ENCODE peak calls at places on chromosomes 6 and 20, in four cellular contexts. I is heart right ventricle, U is psoas muscle, L is Caco-2. S is an unnamed sample.

GRCh38 chr6:24321538-24322162 is 36.2 kb downstream of the DCDC2 start:
- DNase-seq in I (no peak), U (no peak), L (no peak), S (no peak)

GRCh38 chr6:42704937-42705374 is 17.4 kb downstream of the PRPH2 start:
- DNase-seq in I (no peak), U (no peak), L (peak; percentile 11), S (no peak)

GRCh38 chr6:19838442-19839236 is 1.5 kb downstream of the ID4 start:
- DNase-seq in I (peak; percentile 22), U (peak; percentile 54), L (peak; percentile 20), S (peak; percentile 63)

GRCh38 chr20:58698741-58699141 is 6.1 kb downstream of the NPEPL1 start:
- DNase-seq in I (no peak), U (peak; percentile 76), L (no peak), S (no peak)

GRCh38 chr20:36344517-36345132 is 38.5 kb downstream of the DLGAP4 start:
- DNase-seq in I (no peak), U (no peak), L (peak; percentile 92), S (peak; percentile 66)

GRCh38 chr6:1621328-1621701 is 11.6 kb downstream of the FOXC1 start:
- DNase-seq in I (no peak), U (peak; percentile 46), L (no peak), S (no peak)

GRCh38 chr6:55399331-55399730 is 72.1 kb downstream of the GFRAL start:
- DNase-seq in I (no peak), U (no peak), L (no peak), S (no peak)

GRCh38 chr20:63035284-63036185 is 28.8 kb upstream of the BHLHE23 start:
- DNase-seq in I (peak; percentile 6), U (peak; percentile 35), L (no peak), S (no peak)

GRCh38 chr6:32837651-32838113 is 857 bp downstream of the TAP2 start:
- DNase-seq in I (no peak), U (no peak), L (no peak), S (no peak)

GRCh38 chr6:119633461-119633860 is 283.9 kb upstream of the MAN1A1 start:
- DNase-seq in I (no peak), U (no peak), L (no peak), S (no peak)

GRCh38 chr20:10239954-10240353 is 21.3 kb downstream of the SNAP25 start:
- DNase-seq in I (no peak), U (no peak), L (no peak), S (peak; percentile 30)

GRCh38 chr6:52503853-52504777 is 72.7 kb downstream of the TRAM2 start:
- DNase-seq in I (peak; percentile 91), U (peak; percentile 97), L (no peak), S (peak; percentile 94)

GRCh38 chr6:33822575-33823395 is 19.0 kb upstream of the MLN start:
- DNase-seq in I (no peak), U (no peak), L (peak; percentile 49), S (no peak)

GRCh38 chr6:135334169-135334568 is 153.1 kb downstream of the MYB start:
- DNase-seq in I (no peak), U (no peak), L (no peak), S (no peak)

GRCh38 chr20:61849822-61850221 is 215.9 kb downstream of the TAF4 start:
- DNase-seq in I (no peak), U (peak; percentile 9), L (no peak), S (no peak)
- H3K9me3 ChIP-seq in I (no peaks in the 10 kb centered on the region), U (no peaks in the 10 kb centered on the region), L (peaks cover 13% of the 10 kb centered on the region), S (no peaks in the 10 kb centered on the region)

DNA sequence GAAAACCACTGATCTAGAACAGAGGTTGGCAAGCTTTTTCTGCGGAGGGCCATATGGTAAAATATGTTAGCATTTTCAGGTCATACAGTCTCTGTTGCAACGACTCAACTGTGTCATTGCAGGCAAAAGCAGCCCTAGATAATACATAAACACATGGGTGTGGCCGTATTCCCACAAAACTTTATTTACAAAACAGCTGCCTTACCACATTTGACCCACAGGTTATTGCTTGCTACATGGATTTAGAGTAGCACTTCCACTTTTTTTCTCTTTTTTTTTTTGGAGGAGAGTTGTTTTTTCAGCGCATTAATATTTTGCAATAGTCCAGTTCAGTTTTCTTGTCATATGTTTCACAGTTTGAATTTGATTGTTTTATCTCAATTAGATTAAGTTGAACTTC is 2.5 kb upstream of the IGF2R start:
- DNase-seq in I (no peak), U (no peak), L (no peak), S (no peak)
- TF ChIP-seq CTCF in I (no peak), U (no peak), L (no peak), S (no peak)

DNA sequence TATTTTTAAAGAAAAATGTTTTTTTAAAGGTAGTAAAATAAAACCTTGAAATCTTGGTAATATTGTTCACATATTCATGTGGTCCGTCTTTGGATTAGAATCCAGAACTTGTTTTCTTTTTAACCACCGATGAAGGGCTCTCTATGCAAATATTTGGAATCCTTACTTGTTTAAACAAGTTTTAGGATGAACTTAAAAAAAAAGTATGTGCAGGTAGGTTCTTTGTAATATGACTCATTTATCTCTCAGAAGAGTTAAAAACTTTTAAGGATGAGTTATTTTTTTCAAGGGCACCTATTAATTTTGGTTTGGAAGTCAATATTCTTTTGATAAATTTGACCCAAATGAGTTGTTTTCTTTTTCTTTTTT is 8.9 kb downstream of the DSP start:
- DNase-seq in I (no peak), U (no peak), L (no peak), S (no peak)
- H3K4me1 ChIP-seq in I (no peaks in the 10 kb centered on the region), U (no peaks in the 10 kb centered on the region), L (peaks cover 71% of the 10 kb centered on the region), S (peaks cover 69% of the 10 kb centered on the region)

GRCh38 chr6:167555836-167556235 is 230.9 kb downstream of the TTLL2 start:
- DNase-seq in I (no peak), U (no peak), L (no peak), S (no peak)
- H3K9me3 ChIP-seq in I (no peaks in the 10 kb centered on the region), U (peaks cover 7% of the 10 kb centered on the region), L (no peaks in the 10 kb centered on the region), S (no peaks in the 10 kb centered on the region)

GRCh38 chr6:165858571-165858970 is 195.5 kb upstream of the PDE10A start:
- DNase-seq in I (no peak), U (no peak), L (no peak), S (no peak)
- TF ChIP-seq CTCF in I (peak; percentile 22), U (no peak), L (peak; percentile 20), S (no peak)

DNA sequence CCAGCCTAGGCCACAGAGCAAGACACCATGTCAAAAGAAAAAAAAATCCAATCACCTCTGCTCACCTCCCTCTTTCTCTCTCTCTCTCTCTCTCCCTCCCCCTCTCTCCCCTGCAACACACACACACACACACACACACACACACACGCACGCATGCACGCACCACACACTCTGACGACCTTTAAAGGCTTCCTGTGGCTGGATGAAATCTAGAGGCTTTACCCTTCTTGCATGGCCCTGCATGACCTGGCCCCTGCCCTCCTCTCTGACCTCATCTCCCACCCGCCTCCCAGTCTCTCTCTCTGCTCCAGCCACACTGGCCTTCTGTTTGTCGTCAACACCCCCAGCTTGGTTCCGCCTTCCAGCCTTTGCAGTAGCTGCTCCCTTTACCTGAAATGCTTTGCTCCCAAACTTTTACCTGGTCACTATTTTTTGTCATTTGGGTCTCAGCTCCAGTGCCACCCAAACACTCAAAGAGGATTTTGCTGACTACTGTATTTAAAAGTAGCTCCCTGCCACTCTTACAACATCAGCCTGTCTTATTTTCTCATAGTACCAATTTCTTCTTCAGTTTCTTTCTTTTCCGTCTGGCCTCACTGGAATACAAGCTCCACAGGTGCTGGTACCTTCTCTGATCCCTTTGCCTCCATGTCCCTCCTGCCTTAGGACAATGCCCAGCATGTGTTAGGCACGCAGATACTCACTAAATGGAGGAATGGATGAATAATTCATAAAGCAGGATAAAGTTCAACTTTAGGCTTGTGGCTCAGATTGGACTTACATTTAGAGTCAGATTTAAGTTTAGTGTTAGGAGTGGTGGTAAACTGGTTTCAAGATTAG is 4.3 kb upstream of the LTA start:
- DNase-seq in I (no peak), U (no peak), L (no peak), S (no peak)
- H3K4me1 ChIP-seq in I (no peaks in the 10 kb centered on the region), U (no peaks in the 10 kb centered on the region), L (no peaks in the 10 kb centered on the region), S (no peaks in the 10 kb centered on the region)

DNA sequence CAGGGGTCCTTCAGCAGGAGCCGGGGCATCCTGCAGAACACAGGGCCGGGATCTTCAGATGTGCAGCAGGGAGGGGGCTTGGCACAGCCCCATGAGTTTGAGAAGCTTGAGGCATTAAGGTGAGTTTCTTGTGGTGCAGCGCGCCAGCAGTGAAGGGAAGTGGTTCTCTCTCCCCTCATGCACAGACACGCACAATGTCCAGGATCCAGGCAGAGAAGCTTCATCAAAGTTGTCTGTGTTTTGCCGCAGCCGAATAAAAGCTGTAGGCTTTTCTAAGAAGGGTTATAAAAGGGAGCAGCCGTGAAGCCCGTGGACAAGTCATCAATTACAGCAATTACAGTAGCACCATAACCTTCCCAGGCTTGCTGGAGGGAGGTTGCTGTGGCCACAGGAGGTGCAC is 491.0 kb upstream of the CDH4 start:
- DNase-seq in I (no peak), U (no peak), L (no peak), S (no peak)
- H3K9me3 ChIP-seq in I (no peaks in the 10 kb centered on the region), U (no peaks in the 10 kb centered on the region), L (no peaks in the 10 kb centered on the region), S (no peaks in the 10 kb centered on the region)

DNA sequence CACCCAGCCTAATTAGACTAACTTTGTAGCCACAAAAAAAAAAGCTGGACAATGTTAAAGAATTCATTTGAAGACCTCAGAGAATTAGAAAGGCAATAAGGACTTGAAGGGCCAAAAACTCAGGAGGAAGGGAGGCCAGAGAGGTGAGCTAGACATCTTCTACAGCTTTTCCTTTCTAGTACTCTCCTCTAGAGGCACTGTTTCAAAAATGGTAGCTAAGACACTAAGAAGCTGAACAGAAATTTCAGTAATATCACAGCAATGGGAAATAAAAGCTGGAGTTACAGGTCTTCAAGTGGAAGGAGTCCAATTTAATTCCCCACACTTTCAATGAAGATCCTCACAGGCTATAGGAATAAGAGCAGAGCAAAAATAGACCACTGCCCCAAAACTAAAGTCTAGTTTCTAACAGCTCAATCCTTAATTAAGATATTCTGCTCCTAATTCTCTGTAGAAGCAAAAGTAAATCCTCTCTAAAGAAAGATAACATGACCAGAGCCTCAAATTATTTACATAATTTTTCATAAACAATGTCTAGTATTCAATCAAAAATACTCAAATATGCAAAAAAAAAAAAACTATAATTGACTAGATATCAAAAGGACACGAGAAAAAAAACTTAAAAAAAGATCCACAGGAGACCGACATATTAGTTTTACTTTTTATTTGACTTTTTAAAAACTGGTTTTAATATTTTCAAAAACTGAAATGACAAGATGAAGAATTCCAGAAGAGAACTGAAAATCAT is 63.7 kb downstream of the RNGTT start:
- DNase-seq in I (no peak), U (no peak), L (peak; percentile 2), S (no peak)
- TF ChIP-seq CTCF in I (no peak), U (no peak), L (peak; percentile 23), S (no peak)

DNA sequence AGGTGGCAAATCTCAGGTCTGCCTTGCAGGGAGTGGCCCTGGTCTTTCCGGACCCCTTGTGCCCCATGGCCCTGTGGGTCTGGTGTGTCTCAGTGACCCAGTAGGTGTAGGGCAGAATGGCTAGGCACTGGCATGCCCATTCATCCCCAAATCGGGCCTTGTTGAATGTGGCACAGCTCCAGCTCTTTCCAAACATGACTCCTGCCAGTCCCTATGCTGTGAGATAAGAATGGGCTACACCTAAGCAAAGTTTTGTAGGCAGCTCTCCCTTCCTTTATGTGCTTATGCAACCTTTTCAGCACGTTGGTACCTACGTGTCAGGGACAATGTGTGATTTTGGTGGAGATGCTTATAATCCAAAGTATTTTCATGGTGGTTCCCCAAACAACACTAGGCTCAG is 33.9 kb downstream of the FOXO3 start:
- DNase-seq in I (no peak), U (peak; percentile 46), L (no peak), S (peak; percentile 51)
- H3K4me1 ChIP-seq in I (peaks cover 92% of the 10 kb centered on the region), U (peaks cover 100% of the 10 kb centered on the region), L (no peaks in the 10 kb centered on the region), S (peaks cover 73% of the 10 kb centered on the region)

S was measured in pancreas.